ENCODE peak calls at places on chromosomes 5 and 9, in six cellular contexts. S, I, C, G, U and Q are unnamed samples.

GRCh38 chr9:83199240-83199639 is 136.3 kb upstream of the RASEF start:
- DNase-seq in S (no peak), G (peak; percentile 77), U (peak; percentile 47), C (no peak), I (peak; percentile 62), Q (peak; percentile 53)

GRCh38 chr5:146126068-146126467 is 20.7 kb upstream of the PLAC8L1 start:
- DNase-seq in U (no peak), G (no peak), S (no peak), I (no peak), C (no peak), Q (no peak)

GRCh38 chr9:16368425-16369087 is 501.9 kb downstream of the BNC2 start:
- DNase-seq in S (no peak), G (no peak), I (no peak), U (peak; percentile 87), C (no peak), Q (peak; percentile 47)

GRCh38 chr5:62142351-62142750 is 163.7 kb upstream of the KIF2A start:
- DNase-seq in C (no peak), I (no peak), S (no peak), G (no peak), U (no peak), Q (no peak)

GRCh38 chr9:136572596-136573313 is 26.9 kb upstream of the NOTCH1 start:
- DNase-seq in S (no peak), I (no peak), G (no peak), U (no peak), C (no peak), Q (no peak)

GRCh38 chr5:2751592-2752021 is at the start of gene IRX2:
- DNase-seq in U (no peak), C (no peak), I (peak; percentile 53), S (no peak), G (peak; percentile 82), Q (peak; percentile 92)

GRCh38 chr9:73053543-73053942 is 98.1 kb upstream of the ANXA1 start:
- DNase-seq in C (no peak), U (no peak), I (no peak), S (no peak), G (no peak), Q (no peak)

GRCh38 chr9:91037511-91038482 is 236.2 kb downstream of the SYK start:
- DNase-seq in G (peak; percentile 86), U (peak; percentile 89), I (peak; percentile 66), C (peak; percentile 89), S (no peak), Q (peak; percentile 84)

GRCh38 chr5:72126796-72127195 is 19.5 kb downstream of the MAP1B start:
- DNase-seq in G (no peak), U (no peak), C (no peak), I (no peak), S (no peak), Q (no peak)

GRCh38 chr5:68303038-68303738 is 87.6 kb downstream of the PIK3R1 start:
- DNase-seq in U (no peak), I (no peak), C (no peak), G (peak; percentile 21), S (no peak), Q (no peak)

GRCh38 chr9:350354-350753 is 135.7 kb downstream of the DOCK8 start:
- DNase-seq in G (no peak), U (no peak), S (no peak), I (no peak), C (no peak), Q (no peak)
- TF ChIP-seq CTCF in G (no peak), U (no peak), S (no peak), I (no peak), C (no peak), Q (no peak)

DNA sequence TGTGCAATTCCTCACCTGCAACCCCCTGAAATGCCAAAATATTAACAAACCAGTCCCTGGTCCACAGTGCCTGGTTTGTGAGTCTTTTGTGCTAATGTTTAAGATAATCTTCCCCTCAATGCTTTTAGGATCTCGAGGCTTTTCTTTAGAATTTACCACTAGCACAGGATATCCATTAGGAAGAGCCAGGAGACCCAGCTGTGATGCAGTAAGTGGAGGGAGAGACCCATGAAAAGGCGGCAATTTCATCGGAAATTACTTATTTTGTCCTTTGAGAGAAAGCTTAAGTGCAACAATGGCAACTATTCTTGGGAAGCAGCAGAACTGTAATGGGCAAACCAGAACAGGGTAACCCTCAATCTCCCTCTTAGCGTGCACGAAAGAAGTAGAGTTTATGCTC is 36.7 kb downstream of the PWWP2A start:
- DNase-seq in G (no peak), U (no peak), C (no peak), I (no peak), S (no peak), Q (no peak)
- TF ChIP-seq CTCF in G (no peak), U (no peak), C (no peak), I (no peak), S (no peak), Q (no peak)

GRCh38 chr5:141558150-141558549 is 60.6 kb downstream of the DIAPH1 start:
- DNase-seq in C (no peak), G (peak; percentile 74), U (no peak), S (no peak), I (no peak), Q (no peak)
- TF ChIP-seq CTCF in C (no peak), G (no peak), U (peak; percentile 44), S (no peak), I (no peak), Q (peak; percentile 3)

GRCh38 chr9:132166599-132166998 is 4.7 kb downstream of the NTNG2 start:
- DNase-seq in G (no peak), C (no peak), S (no peak), I (no peak), U (no peak), Q (no peak)
- TF ChIP-seq CTCF in G (peak; percentile 32), C (no peak), S (no peak), I (no peak), U (peak; percentile 23), Q (peak; percentile 68)

DNA sequence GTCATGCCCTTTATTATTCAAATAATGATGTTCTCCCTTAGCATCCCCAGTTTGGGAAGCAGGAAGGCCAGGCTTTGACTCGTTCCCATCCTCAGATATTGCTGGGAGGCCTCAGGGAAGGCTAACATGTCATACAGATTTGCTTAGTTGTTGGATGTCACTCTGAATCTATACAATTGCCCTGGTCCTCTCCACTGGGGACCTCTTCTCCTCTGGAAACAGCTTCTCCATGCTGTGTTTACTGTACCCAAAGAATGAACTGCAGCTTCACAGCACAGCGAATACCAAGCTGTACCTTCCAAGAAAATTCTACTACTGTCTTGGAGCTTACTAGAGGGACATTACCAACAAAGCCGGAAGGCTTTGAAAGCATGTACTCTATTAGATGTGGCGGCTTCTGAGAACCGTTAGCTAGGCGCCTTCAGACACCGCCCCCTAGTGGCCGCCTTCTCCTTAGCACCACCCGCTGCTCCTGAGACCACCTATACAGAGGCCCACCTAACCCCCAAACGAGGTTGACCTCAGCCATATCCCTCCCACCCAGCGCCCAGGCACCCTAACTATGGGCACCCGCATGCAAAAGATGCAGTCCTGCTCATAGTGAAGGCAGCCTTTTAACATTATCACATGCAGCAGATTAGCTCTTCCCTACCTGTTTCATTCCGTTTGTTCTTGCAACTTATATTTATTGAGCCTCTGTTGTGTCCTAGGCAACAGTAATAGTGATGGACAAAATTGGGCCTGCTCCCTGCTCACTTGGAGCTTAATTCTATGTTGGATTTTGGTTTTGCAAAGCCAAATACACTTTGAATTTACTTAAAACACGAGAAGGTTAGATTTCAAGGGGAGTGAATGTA is 34.9 kb upstream of the FOXI1 start:
- DNase-seq in I (peak; percentile 20), U (no peak), C (peak; percentile 60), G (peak; percentile 54), S (peak; percentile 7), Q (peak; percentile 12)
- TF ChIP-seq CTCF in I (peak; percentile 66), U (peak; percentile 69), C (no peak), G (peak; percentile 76), S (peak; percentile 53), Q (peak; percentile 94)

GRCh38 chr5:167871091-167871490 is 420.4 kb upstream of the WWC1 start:
- DNase-seq in C (no peak), G (no peak), S (no peak), I (no peak), U (no peak), Q (no peak)
- TF ChIP-seq CTCF in C (no peak), G (no peak), S (no peak), I (no peak), U (no peak), Q (no peak)

DNA sequence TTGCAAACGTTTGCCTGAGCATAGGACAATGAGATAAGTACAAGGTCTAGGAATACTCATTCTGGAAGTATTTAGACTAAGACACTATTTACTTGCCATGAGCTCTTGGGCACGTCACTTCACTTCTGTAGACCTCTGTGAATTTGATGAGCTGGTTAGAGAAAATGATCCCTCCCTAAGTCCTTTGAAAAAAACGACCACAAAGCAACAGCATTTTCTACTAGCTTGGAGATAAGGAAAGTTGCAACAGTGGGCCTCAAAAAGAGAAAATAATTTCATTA is 1.9 kb downstream of the LURAP1L start:
- DNase-seq in S (no peak), C (no peak), U (no peak), I (no peak), G (peak; percentile 52), Q (peak; percentile 5)
- TF ChIP-seq CTCF in S (no peak), C (no peak), U (no peak), I (no peak), G (no peak), Q (no peak)

GRCh38 chr5:174293006-174293405 is 247.5 kb downstream of the NSG2 start:
- DNase-seq in C (no peak), G (no peak), I (no peak), U (no peak), S (no peak), Q (no peak)

GRCh38 chr5:174293481-174293880 is 248.0 kb downstream of the NSG2 start:
- DNase-seq in S (no peak), C (no peak), I (no peak), U (no peak), G (no peak), Q (no peak)

GRCh38 chr5:174295736-174296481 is 250.4 kb downstream of the NSG2 start:
- DNase-seq in I (no peak), C (no peak), G (no peak), U (no peak), S (no peak), Q (no peak)

GRCh38 chr5:174292348-174292747 is 246.8 kb downstream of the NSG2 start:
- DNase-seq in U (no peak), I (no peak), S (no peak), G (no peak), C (no peak), Q (no peak)

GRCh38 chr5:174294891-174295620 is 249.6 kb downstream of the NSG2 start:
- DNase-seq in C (no peak), U (no peak), G (no peak), S (no peak), I (no peak), Q (no peak)
- TF ChIP-seq CTCF in C (no peak), U (no peak), G (no peak), S (no peak), I (no peak), Q (no peak)

DNA sequence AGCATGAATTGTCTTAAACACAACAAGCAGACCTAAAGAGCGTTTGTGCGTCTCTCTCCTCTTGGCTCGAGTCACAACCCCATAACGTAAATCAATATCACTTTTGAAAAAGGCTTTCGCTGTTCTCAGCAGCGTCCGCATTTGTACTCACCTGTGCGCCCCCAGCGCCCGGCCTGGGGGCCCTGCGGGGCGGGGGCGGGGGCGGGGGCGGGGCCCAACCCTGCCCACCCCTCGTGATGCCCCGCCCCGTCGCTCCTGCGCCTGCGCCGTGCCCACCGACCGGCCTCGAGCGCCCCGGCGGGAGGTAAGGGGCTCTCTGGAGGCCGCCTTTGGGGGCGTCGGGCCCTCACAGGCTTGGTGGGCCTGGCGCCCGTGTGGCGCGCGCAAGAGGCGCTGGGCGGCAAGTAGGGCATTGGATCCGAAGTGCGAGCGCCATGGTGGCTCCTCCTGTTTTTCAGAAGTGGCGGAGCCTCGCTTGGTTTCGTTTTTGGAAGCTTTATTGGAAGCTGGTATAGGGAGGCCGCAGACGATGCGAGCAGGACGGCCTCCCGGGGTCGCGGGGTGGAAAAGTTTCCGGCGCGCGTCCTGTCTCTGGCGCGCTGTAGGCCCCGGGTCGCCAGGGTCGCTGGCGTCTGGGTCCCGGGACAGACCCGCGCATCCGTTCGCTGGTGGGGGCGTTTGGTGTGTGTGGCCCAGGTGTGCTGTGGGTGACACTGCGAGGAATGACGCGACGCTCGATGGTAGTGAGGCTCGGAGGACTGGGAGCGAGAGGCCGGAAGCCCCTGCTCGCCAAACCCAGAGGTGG is at the start of gene STX17:
- DNase-seq in I (peak; percentile 75), S (peak; percentile 84), C (peak; percentile 81), G (peak; percentile 74), U (peak; percentile 57), Q (peak; percentile 60)
- TF ChIP-seq CTCF in I (no peak), S (no peak), C (no peak), G (no peak), U (no peak), Q (peak; percentile 5)